ENCODE peak calls at places on chromosome X, in ten cellular contexts. G is testis, J is WTC11, T is heart right ventricle, B is coronary artery, X is A549, Q is tibial nerve, A is left ventricle myocardium inferior, E is endothelial cell, F is RWPE1. I is an unnamed sample.

GRCh38 chrX:105829006-105829405 is 6.7 kb downstream of the NRK start:
- DNase-seq in G (no peak), J (no peak), T (no peak), B (no peak), X (no peak), Q (no peak), A (no peak), E (no peak), F (no peak), I (no peak)

GRCh38 chrX:118347131-118347530 is 1.2 kb downstream of the WDR44 start:
- DNase-seq in G (no peak), J (no peak), T (no peak), B (no peak), X (no peak), Q (no peak), A (no peak), E (no peak), F (peak; percentile 34), I (no peak)

GRCh38 chrX:49976682-49977197 is 54.3 kb downstream of the CLCN5 start:
- DNase-seq in G (no peak), J (no peak), T (no peak), B (no peak), X (no peak), Q (no peak), A (no peak), E (no peak), F (no peak), I (no peak)

GRCh38 chrX:154607370-154607769 is 11.7 kb downstream of the CTAG1B start:
- DNase-seq in G (no peak), J (no peak), T (no peak), B (no peak), X (no peak), Q (no peak), A (no peak), E (no peak), F (no peak), I (no peak)

GRCh38 chrX:53081925-53082772 is at the start of gene TSPYL2:
- DNase-seq in G (peak; percentile 95), J (peak; percentile 93), T (peak; percentile 95), B (peak; percentile 96), X (peak; percentile 96), Q (peak; percentile 86), A (peak; percentile 93), E (peak; percentile 90), F (peak; percentile 90), I (peak; percentile 97)

GRCh38 chrX:71181910-71182799 is 37.5 kb downstream of the NLGN3 start:
- DNase-seq in G (peak; percentile 93), J (peak; percentile 78), T (peak; percentile 92), B (peak; percentile 91), X (peak; percentile 98), Q (peak; percentile 54), A (peak; percentile 76), E (peak; percentile 68), F (peak; percentile 86), I (peak; percentile 93)

GRCh38 chrX:95156566-95156965 is 1482.6 kb downstream of the FAM133A start:
- DNase-seq in G (no peak), J (no peak), T (no peak), B (no peak), X (no peak), Q (no peak), A (no peak), E (no peak), F (no peak), I (no peak)

GRCh38 chrX:96147645-96148044 is 537.0 kb upstream of the DIAPH2 start:
- DNase-seq in G (no peak), J (no peak), T (no peak), B (no peak), X (no peak), Q (no peak), A (no peak), E (no peak), F (no peak), I (no peak)

GRCh38 chrX:56289449-56289848 is 57.3 kb downstream of the KLF8 start:
- DNase-seq in G (no peak), J (no peak), T (no peak), B (no peak), X (no peak), Q (no peak), A (no peak), E (no peak), F (no peak), I (no peak)

GRCh38 chrX:4655743-4656142 is 942.3 kb upstream of the PRKX start:
- DNase-seq in G (no peak), J (no peak), T (no peak), B (no peak), X (no peak), Q (no peak), A (no peak), E (no peak), F (peak; percentile 6), I (no peak)

GRCh38 chrX:95332530-95332929 is 1352.1 kb upstream of the DIAPH2 start:
- DNase-seq in G (no peak), J (no peak), T (no peak), B (peak; percentile 53), X (no peak), Q (no peak), A (no peak), E (no peak), F (no peak), I (no peak)

GRCh38 chrX:107675823-107676555 is 47.7 kb downstream of the PRPS1 start:
- DNase-seq in G (no peak), J (no peak), T (no peak), B (peak; percentile 74), X (no peak), Q (no peak), A (no peak), E (no peak), F (no peak), I (peak; percentile 64)

GRCh38 chrX:35289952-35290351 is 347.4 kb downstream of the FAM47B start:
- DNase-seq in G (no peak), J (no peak), T (no peak), B (no peak), X (no peak), Q (no peak), A (no peak), E (no peak), F (no peak), I (no peak)

GRCh38 chrX:68833855-68834331 is 5.1 kb downstream of the EFNB1 start:
- DNase-seq in G (no peak), J (no peak), T (no peak), B (peak; percentile 53), X (no peak), Q (no peak), A (no peak), E (no peak), F (no peak), I (no peak)

GRCh38 chrX:44183329-44183728 is 160.1 kb downstream of the EFHC2 start:
- DNase-seq in G (no peak), J (no peak), T (no peak), B (no peak), X (no peak), Q (no peak), A (no peak), E (no peak), F (no peak), I (no peak)

DNA sequence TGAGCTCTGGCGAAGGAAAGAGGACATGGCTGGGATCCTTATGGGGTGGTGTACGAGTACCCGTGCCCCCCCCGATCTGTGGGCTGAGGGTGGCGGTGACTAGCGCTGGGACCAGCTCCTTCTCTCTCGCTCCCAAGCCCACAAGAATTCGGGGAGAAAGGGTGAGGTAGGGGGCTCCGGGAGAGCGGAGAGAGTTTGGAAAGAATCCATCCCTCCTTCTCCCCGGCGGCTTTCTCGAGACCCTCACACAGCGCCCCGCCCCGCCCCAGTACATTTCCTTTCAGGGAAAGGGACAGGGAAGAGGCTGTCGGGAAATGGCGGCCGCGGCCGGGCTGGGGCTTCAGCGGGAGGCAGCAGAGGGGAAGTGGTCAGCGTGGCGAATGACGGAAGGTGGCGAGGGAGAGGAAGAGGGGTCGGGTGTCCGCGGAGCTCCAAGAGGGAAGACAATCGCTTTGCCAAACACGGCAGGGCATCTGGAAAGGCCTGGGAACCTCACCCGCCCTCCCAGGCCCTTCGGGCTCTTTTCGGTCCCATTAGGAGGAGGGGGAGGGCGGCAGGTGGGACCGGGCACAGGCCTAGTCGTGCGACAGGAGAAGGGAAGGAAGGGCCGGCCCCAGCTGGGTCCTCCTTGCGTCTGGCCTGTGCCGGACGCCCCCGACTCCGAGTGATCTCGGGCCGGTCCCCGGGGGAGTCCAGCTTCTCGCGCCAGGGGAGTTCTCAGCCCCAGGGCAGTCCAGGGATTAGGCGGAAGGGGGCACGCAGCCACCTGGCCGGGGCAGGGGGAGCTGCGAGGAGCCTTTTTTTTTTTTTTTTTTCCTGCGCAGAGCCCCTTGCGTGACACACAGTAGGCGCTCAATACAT is 10.2 kb downstream of the HNRNPH2 start:
- DNase-seq in G (peak; percentile 65), J (peak; percentile 69), T (peak; percentile 74), B (peak; percentile 75), X (no peak), Q (peak; percentile 23), A (peak; percentile 72), E (peak; percentile 70), F (no peak), I (peak; percentile 78)
- TF ChIP-seq CTCF in G (no peak), J (no peak), T (no peak), B (no peak), X (no peak), Q (no peak), A (no peak), E (no peak), F (no peak), I (no peak)

GRCh38 chrX:93538575-93538974 is 134.8 kb downstream of the NAP1L3 start:
- DNase-seq in G (no peak), J (no peak), T (no peak), B (no peak), X (no peak), Q (no peak), A (no peak), E (no peak), F (peak; percentile 0), I (no peak)
- TF ChIP-seq CTCF in G (no peak), J (peak; percentile 13), T (no peak), B (no peak), X (peak; percentile 25), Q (no peak), A (no peak), E (peak; percentile 12), F (peak; percentile 19), I (peak; percentile 30)

DNA sequence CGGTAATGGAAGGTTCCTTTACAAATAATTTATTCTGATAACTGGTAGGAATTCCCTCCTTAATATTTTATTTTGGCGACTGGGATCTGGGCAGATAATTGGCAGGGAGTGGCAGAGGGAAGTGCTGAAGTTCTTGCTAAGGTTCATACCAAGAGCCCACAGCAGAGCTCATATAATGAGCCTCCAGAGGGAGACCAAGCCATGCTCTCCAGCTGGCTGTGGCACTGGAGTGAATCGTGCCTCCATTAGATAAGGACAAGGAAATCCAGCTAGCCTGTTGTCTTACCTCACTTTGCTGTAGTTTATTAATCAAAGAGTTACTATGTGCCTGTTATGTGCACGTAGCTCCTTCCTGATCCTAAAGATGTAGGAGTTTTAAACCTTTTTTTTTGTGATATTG is 1.3 kb downstream of the ASB12 start:
- DNase-seq in G (no peak), J (no peak), T (no peak), B (no peak), X (no peak), Q (no peak), A (no peak), E (no peak), F (no peak), I (no peak)
- TF ChIP-seq CTCF in G (no peak), J (no peak), T (peak; percentile 21), B (no peak), X (no peak), Q (no peak), A (peak; percentile 19), E (no peak), F (no peak), I (no peak)

DNA sequence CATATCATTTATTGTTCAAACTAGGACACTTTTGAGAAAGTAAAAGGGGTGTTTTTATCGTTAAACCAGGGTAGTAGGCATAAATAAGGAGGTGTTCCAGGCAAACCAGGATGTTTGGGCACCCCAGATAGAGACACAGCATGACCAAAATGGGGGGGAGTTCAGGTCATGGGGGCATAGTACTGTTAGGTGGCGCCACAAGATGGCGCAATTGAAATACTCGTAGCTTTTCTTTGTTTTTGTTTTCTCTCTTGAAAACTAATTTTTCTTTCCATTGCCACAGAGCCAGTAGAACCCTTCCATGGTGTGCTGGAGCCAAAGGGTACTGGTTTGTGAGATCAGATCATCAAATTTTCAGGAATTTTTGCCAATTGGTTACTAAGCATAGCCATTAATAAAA is 283.4 kb downstream of the BCOR start:
- DNase-seq in G (no peak), J (no peak), T (no peak), B (no peak), X (peak; percentile 38), Q (no peak), A (no peak), E (no peak), F (peak; percentile 12), I (no peak)
- TF ChIP-seq CTCF in G (peak; percentile 23), J (peak; percentile 16), T (peak; percentile 57), B (no peak), X (peak; percentile 53), Q (no peak), A (peak; percentile 60), E (peak; percentile 43), F (peak; percentile 37), I (peak; percentile 34)